ENCODE peak calls at places on chromosomes 11 and 22, in six cellular contexts. V is left ventricle myocardium inferior, F is lung, J is thyroid gland, G is heart right ventricle, O is fibroblast of lung. Q is an unnamed sample. For H3K36me3 and H3K9me3, the result is how much of the 10 kb centered on the place peaks cover.

GRCh38 chr11:105344938-105345337 is 205.4 kb upstream of the CARD18 start:
- DNase-seq in G (no peak), V (no peak), F (no peak), J (no peak), O (no peak), Q (no peak)

GRCh38 chr11:107741044-107741823 is 29.4 kb upstream of the SLN start:
- DNase-seq in O (no peak), V (no peak), G (no peak), J (no peak), F (peak), Q (no peak)

GRCh38 chr11:31874631-31875191 is 63.6 kb upstream of the PAX6 start:
- DNase-seq in V (no peak), O (no peak), J (no peak), G (no peak), F (no peak), Q (no peak)

GRCh38 chr22:46567471-46567870 is 30.1 kb upstream of the CELSR1 start:
- DNase-seq in V (no peak), J (no peak), F (no peak), O (no peak), G (no peak), Q (no peak)

GRCh38 chr11:65871811-65872548 is 620 bp downstream of the EFEMP2 start:
- DNase-seq in O (peak), G (no peak), V (peak), F (no peak), J (peak), Q (no peak)

GRCh38 chr22:29219881-29220670 is 14.4 kb downstream of the EMID1 start:
- DNase-seq in V (no peak), F (no peak), G (no peak), J (no peak), O (no peak), Q (no peak)

GRCh38 chr11:123822022-123822421 is 15.9 kb upstream of the OR6M1 start:
- DNase-seq in F (no peak), V (no peak), J (no peak), G (no peak), O (no peak), Q (no peak)

GRCh38 chr22:45340323-45340722 is 30.6 kb downstream of the FAM118A start:
- DNase-seq in O (no peak), F (no peak), J (no peak), V (no peak), G (no peak), Q (no peak)

GRCh38 chr11:13126430-13126829 is 117.3 kb downstream of the RASSF10 start:
- DNase-seq in O (peak), F (peak), G (no peak), V (no peak), J (peak), Q (no peak)

GRCh38 chr22:35312198-35313059 is 12.7 kb downstream of the TOM1 start:
- DNase-seq in V (no peak), J (peak), F (no peak), G (no peak), O (peak), Q (no peak)

GRCh38 chr22:20118572-20119020 is 1.6 kb upstream of the TRMT2A start:
- DNase-seq in V (peak), G (no peak), J (no peak), F (no peak), O (no peak), Q (no peak)

GRCh38 chr11:72066855-72067254 is 13.5 kb downstream of the NUMA1 start:
- DNase-seq in J (no peak), O (no peak), V (no peak), F (no peak), G (no peak), Q (peak)

GRCh38 chr11:46710821-46711269 is 8.2 kb upstream of the F2 start:
- DNase-seq in O (peak), F (no peak), G (peak), J (peak), V (peak), Q (peak)

GRCh38 chr11:69270929-69271328 is 23.0 kb upstream of the MYEOV start:
- DNase-seq in O (no peak), F (no peak), J (peak), V (no peak), G (no peak), Q (no peak)

GRCh38 chr11:131692151-131692550 is 321.7 kb downstream of the NTM start:
- DNase-seq in F (no peak), O (no peak), V (no peak), G (no peak), J (no peak), Q (no peak)

GRCh38 chr11:86458294-86459001 is 83.8 kb downstream of the CCDC81 start:
- DNase-seq in O (no peak), V (no peak), F (no peak), J (no peak), G (no peak), Q (no peak)

GRCh38 chr11:26947379-26947844 is 46.5 kb upstream of the FIBIN start:
- DNase-seq in G (peak), F (peak), O (peak), J (peak), V (no peak), Q (no peak)

GRCh38 chr22:44782286-44782830 is 30.0 kb downstream of the ARHGAP8 start:
- DNase-seq in F (no peak), J (no peak), O (no peak), V (no peak), G (no peak), Q (no peak)

GRCh38 chr11:93322207-93322606 is 8.3 kb upstream of the DEUP1 start:
- DNase-seq in V (no peak), O (no peak), F (no peak), J (no peak), G (no peak), Q (no peak)

GRCh38 chr11:65503923-65504670 is 5.3 kb downstream of the MALAT1 start:
- DNase-seq in G (no peak), J (no peak), O (peak), F (no peak), V (no peak), Q (no peak)

GRCh38 chr11:35139883-35140282 is 912 bp downstream of the CD44 start:
- DNase-seq in O (peak), J (peak), G (no peak), V (no peak), F (no peak), Q (no peak)

GRCh38 chr11:35916270-35916669 is 27.6 kb upstream of the LDLRAD3 start:
- DNase-seq in V (no peak), J (no peak), F (no peak), G (no peak), O (no peak), Q (no peak)

GRCh38 chr11:75214411-75214821 is 26.2 kb upstream of the TPBGL start:
- DNase-seq in G (peak), O (peak), V (peak), F (peak), J (peak), Q (no peak)

GRCh38 chr11:31804439-31805036 is 6.6 kb downstream of the PAX6 start:
- DNase-seq in F (no peak), J (no peak), V (no peak), O (peak), G (no peak), Q (no peak)

GRCh38 chr11:130449246-130449990 is 973 bp downstream of the ADAMTS15 start:
- DNase-seq in V (no peak), J (peak), G (no peak), O (peak), F (no peak), Q (no peak)

GRCh38 chr11:88709567-88709966 is 356.2 kb downstream of the GRM5 start:
- DNase-seq in J (no peak), O (no peak), G (no peak), V (no peak), F (no peak), Q (no peak)

GRCh38 chr11:46362146-46363030 is 15.1 kb downstream of the DGKZ start:
- DNase-seq in F (no peak), V (peak), J (no peak), O (no peak), G (no peak), Q (no peak)

GRCh38 chr22:47957649-47958048 is 1195.2 kb downstream of the TBC1D22A start:
- DNase-seq in F (no peak), O (no peak), G (no peak), V (no peak), J (no peak), Q (no peak)
- TF ChIP-seq CTCF in F (no peak), O (no peak), G (no peak), V (no peak), J (no peak), Q (no peak)

DNA sequence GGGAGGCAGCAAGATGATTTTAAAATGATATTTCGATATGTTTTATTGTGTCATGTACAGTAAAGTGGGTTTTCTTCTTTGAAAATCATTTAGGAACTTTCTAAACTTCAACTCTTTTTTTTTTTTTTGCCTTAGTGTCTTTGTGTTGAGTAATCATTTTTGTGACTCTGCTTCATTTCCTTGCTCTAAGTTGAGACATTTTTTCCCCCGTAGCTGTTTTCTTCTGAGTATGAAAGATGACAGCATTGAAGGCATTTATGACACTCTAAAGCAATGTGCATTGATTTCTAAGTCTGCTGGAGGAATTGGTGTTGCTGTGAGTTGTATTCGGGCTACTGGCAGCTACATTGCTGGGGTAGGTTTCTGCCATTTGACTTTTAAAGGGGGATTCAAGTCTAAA is 23.5 kb downstream of the RRM1 start:
- DNase-seq in O (peak), G (no peak), F (no peak), V (no peak), J (no peak), Q (no peak)
- H3K36me3 ChIP-seq in O (under half), G (half or more), F (under half), V (half or more), J (under half), Q (under half)

DNA sequence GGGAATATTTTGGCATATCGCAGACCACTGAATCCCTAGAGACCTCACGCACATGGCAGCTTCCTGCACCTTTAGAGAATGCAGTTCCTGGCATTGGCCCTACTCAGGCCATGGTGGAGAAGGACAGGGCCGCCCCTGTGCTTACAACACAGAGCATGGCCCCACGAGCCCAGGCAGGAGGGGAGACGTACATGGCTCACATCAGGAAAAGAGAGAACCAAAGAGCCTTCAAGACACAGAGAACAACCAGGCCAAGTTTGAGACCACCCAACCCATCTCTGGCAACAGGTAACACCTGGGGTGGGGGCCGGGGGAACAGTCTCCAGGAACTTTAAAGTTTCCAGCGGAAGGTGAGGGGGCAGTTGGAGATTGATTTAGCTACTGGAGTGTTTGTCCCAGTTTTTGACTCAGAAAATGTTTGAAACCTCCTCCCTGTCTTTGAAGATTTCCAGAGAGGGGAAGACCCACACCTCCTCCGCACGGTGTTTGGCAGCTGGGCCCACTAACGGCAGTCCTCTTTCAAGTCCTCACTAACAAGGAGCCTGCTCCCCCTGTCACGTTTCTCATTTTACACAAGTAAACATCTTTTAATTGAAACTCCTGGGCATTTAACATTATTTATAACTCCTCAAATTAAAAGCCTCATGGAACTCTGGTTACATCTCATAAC is 1423.8 kb downstream of the TBC1D22A start:
- DNase-seq in F (no peak), G (no peak), J (no peak), V (no peak), O (no peak), Q (no peak)
- H3K9me3 ChIP-seq in F (under half), G (under half), J (under half), V (under half), O (under half), Q (under half)

DNA sequence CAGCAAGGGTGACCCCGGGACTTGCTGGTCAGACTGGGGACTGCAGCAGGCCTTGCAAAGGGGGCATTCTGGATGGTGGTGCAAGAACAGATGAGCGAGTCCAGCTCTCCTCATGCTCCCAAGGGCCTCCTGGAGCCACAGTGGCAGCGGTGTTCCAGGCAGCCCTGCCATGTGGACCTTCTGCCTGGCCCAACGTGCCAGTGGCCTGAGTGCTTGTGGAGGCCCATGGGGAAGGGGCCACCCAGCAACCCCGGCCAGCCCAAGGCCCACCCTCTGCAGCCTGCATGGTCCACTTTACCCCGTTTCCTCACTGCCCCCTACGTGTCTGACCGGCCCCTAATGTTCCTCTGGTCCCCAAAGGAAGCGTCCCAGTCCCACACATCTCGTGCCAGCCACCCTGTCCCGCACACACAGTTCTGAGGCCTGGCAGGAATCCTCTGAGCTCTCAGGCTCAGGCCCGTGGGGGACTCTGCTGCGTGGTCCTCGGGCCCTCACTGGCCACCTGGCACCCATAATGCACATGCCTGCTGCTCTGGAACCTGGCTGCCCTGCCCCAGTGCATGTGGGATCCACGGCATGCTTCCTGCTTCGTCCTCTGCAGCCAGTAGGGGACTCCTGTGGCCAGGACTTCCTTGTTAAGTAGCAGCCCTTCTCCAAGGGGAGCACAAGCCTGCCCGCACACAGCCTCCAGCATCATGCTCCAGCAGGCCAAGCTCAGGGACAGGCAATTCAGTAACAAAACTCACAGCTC is 85.5 kb downstream of the DGCR2 start:
- DNase-seq in O (no peak), V (no peak), J (no peak), F (no peak), G (no peak), Q (no peak)
- TF ChIP-seq CTCF in O (peak), V (no peak), J (no peak), F (no peak), G (no peak), Q (no peak)

GRCh38 chr22:30781271-30781875 is 86.7 kb downstream of the OSBP2 start:
- DNase-seq in O (peak), V (no peak), G (no peak), F (no peak), J (no peak), Q (no peak)

GRCh38 chr22:30783021-30783420 is 88.3 kb downstream of the OSBP2 start:
- DNase-seq in V (no peak), G (no peak), J (no peak), F (no peak), O (no peak), Q (no peak)

GRCh38 chr22:30785527-30785926 is 90.9 kb downstream of the OSBP2 start:
- DNase-seq in J (no peak), V (no peak), O (no peak), G (no peak), F (no peak), Q (no peak)

GRCh38 chr22:30778261-30778660 is 83.6 kb downstream of the OSBP2 start:
- DNase-seq in O (no peak), V (no peak), J (no peak), G (no peak), F (no peak), Q (no peak)

GRCh38 chr22:30782613-30783012 is 87.9 kb downstream of the OSBP2 start:
- DNase-seq in O (no peak), G (no peak), F (no peak), V (no peak), J (no peak), Q (no peak)
- H3K36me3 ChIP-seq in O (under half), G (under half), F (under half), V (under half), J (under half), Q (under half)

DNA sequence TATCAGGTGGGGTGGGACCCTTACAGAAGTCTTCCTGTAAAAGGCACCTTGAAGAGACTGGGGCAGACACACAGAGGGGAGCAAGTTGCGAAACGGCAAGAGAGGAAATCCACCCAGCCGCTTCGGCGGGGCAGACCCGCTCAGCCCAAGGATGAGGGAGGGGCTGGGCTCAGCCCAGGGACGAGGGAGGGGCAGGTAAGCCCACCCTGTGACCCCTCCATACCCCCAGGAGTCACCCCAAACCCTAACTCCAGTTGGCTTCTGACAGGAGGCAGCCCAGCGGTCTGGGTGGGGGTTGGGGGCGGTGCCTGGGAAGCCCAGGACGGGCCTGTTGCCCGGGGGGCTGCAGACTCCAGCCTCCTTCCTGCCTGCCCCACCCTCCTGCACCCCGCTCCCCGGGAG is 971 bp downstream of the OSBPL5 start:
- DNase-seq in F (no peak), G (no peak), V (peak), O (no peak), J (no peak), Q (peak)
- H3K9me3 ChIP-seq in F (under half), G (under half), V (under half), O (under half), J (under half), Q (under half)

GRCh38 chr11:55726715-55727324 is 46.4 kb upstream of the OR5D13 start:
- DNase-seq in V (no peak), O (no peak), F (no peak), G (no peak), J (no peak), Q (no peak)
- TF ChIP-seq CTCF in V (no peak), O (no peak), F (no peak), G (no peak), J (no peak), Q (no peak)

GRCh38 chr11:3684787-3685186 is 13.6 kb upstream of the CHRNA10 start:
- DNase-seq in V (no peak), O (no peak), J (no peak), G (no peak), F (no peak), Q (no peak)

GRCh38 chr11:3685923-3686322 is 14.7 kb upstream of the CHRNA10 start:
- DNase-seq in J (peak), G (peak), O (no peak), F (peak), V (no peak), Q (no peak)

GRCh38 chr11:3684129-3684685 is 13.0 kb upstream of the CHRNA10 start:
- DNase-seq in J (no peak), O (no peak), F (no peak), V (no peak), G (no peak), Q (no peak)

GRCh38 chr11:3686751-3687150 is 15.6 kb upstream of the CHRNA10 start:
- DNase-seq in F (no peak), J (peak), V (no peak), O (peak), G (no peak), Q (no peak)

GRCh38 chr11:3687399-3687798 is 16.2 kb upstream of the CHRNA10 start:
- DNase-seq in O (no peak), J (no peak), V (no peak), G (no peak), F (no peak), Q (no peak)
- H3K36me3 ChIP-seq in O (under half), J (under half), V (half or more), G (half or more), F (under half), Q (half or more)

GRCh38 chr22:11628651-11629511 is 3899.1 kb upstream of the OR11H1 start:
- DNase-seq in J (no peak), F (no peak), G (no peak), O (no peak), V (no peak), Q (no peak)
- H3K9me3 ChIP-seq in J (under half), F (under half), G (under half), O (under half), V (half or more), Q (under half)